ENCODE peak calls at places on chromosomes 12 and 14, in five cellular contexts. W is fibroblast of mammary gland, T is cardiac fibroblast, S is upper lobe of left lung, O is psoas muscle. C is an unnamed sample.

GRCh38 chr12:57460457-57461325 is 1.1 kb downstream of the GLI1 start:
- DNase-seq in W (no peak), T (no peak), S (no peak), O (no peak), C (no peak)

GRCh38 chr12:132530451-132530850 is 40.5 kb downstream of the FBRSL1 start:
- DNase-seq in W (no peak), T (no peak), S (no peak), O (no peak), C (no peak)

GRCh38 chr12:102643871-102644551 is 163.6 kb upstream of the IGF1 start:
- DNase-seq in W (no peak), T (no peak), S (no peak), O (no peak), C (no peak)

GRCh38 chr12:106629797-106630669 is 47.2 kb downstream of the RFX4 start:
- DNase-seq in W (peak; percentile 24), T (peak; percentile 15), S (no peak), O (no peak), C (no peak)

GRCh38 chr12:47547077-47547476 is 158.8 kb downstream of the RPAP3 start:
- DNase-seq in W (peak; percentile 66), T (peak; percentile 71), S (no peak), O (no peak), C (no peak)

GRCh38 chr14:32648434-32648833 is 290.2 kb upstream of the NPAS3 start:
- DNase-seq in W (peak; percentile 90), T (peak; percentile 67), S (no peak), O (no peak), C (no peak)

GRCh38 chr14:61347771-61348443 is 26.5 kb downstream of the PRKCH start:
- DNase-seq in W (no peak), T (no peak), S (no peak), O (no peak), C (no peak)

GRCh38 chr14:99531221-99532096 is 50.2 kb downstream of the CCNK start:
- DNase-seq in W (peak; percentile 28), T (peak; percentile 62), S (no peak), O (no peak), C (no peak)

GRCh38 chr12:26460361-26460760 is 265.0 kb downstream of the SSPN start:
- DNase-seq in W (no peak), T (no peak), S (no peak), O (no peak), C (no peak)

GRCh38 chr14:103663506-103663905 is 34.5 kb downstream of the KLC1 start:
- DNase-seq in W (no peak), T (no peak), S (no peak), O (no peak), C (no peak)

GRCh38 chr14:38931969-38932652 is 170.9 kb downstream of the SEC23A start:
- DNase-seq in W (no peak), T (no peak), S (no peak), O (no peak), C (no peak)

GRCh38 chr14:70660967-70661871 is 19.5 kb downstream of the TTC9 start:
- DNase-seq in W (no peak), T (no peak), S (no peak), O (no peak), C (no peak)

GRCh38 chr12:122875590-122876220 is 20.2 kb downstream of the VPS37B start:
- DNase-seq in W (no peak), T (no peak), S (no peak), O (no peak), C (no peak)

GRCh38 chr14:69850086-69850735 is 29.0 kb upstream of the SMOC1 start:
- DNase-seq in W (no peak), T (no peak), S (no peak), O (peak; percentile 66), C (no peak)

GRCh38 chr14:32865827-32866376 is 72.8 kb upstream of the NPAS3 start:
- DNase-seq in W (no peak), T (no peak), S (no peak), O (no peak), C (no peak)

GRCh38 chr12:50922820-50923219 is 29.5 kb upstream of the HIGD1C start:
- DNase-seq in W (peak; percentile 70), T (peak; percentile 68), S (no peak), O (no peak), C (no peak)
- H3K4me3 ChIP-seq in W (no peak overlapping the region), T (no peak overlapping the region), S (no peak overlapping the region), O (peak overlapping the region; percentile 78), C (no peak overlapping the region)

DNA sequence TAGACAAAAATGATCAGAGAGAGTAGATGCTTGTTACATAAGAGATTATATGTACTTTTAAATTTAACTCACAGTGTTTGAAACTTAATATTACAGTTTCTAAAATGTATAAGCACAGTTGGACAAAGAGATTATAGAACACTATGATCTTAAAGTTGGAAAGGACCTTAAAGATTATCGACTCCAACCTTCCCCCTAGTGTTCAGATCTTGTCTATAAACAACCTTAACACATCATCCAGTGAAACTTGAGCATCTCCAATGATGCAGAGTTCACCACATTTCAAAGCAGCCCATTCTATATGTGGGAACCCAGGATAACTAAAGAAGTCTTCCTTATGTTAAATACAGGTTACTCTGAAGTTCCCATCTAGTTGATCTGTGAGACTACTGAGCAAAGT is 480.8 kb downstream of the RMST start:
- DNase-seq in W (peak; percentile 53), T (no peak), S (no peak), O (no peak), C (no peak)
- TF ChIP-seq CTCF in W (peak; percentile 45), T (no peak), S (no peak), O (no peak), C (peak; percentile 8)

DNA sequence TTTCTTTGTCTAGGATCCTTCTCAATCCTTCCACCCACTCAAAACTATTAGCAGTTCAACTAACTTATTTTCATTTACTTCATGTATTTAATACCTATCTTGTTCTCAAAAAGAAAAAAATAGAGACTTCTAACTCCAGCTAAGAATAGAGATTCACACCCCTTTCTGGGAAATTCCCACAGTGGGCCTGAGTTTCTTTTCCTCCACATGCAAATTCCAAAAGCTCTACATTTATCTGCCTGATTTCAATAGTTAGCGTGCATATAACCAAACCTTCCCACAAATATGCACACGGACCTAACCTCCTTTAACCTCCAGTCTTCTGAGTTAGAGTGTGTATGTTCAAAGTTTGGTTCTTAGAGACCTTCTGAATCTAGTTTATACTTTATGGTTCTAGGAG is 62.5 kb downstream of the GRIN2B start:
- DNase-seq in W (no peak), T (no peak), S (no peak), O (no peak), C (no peak)
- H3K4me3 ChIP-seq in W (no peak overlapping the region), T (no peak overlapping the region), S (no peak overlapping the region), O (no peak overlapping the region), C (no peak overlapping the region)

DNA sequence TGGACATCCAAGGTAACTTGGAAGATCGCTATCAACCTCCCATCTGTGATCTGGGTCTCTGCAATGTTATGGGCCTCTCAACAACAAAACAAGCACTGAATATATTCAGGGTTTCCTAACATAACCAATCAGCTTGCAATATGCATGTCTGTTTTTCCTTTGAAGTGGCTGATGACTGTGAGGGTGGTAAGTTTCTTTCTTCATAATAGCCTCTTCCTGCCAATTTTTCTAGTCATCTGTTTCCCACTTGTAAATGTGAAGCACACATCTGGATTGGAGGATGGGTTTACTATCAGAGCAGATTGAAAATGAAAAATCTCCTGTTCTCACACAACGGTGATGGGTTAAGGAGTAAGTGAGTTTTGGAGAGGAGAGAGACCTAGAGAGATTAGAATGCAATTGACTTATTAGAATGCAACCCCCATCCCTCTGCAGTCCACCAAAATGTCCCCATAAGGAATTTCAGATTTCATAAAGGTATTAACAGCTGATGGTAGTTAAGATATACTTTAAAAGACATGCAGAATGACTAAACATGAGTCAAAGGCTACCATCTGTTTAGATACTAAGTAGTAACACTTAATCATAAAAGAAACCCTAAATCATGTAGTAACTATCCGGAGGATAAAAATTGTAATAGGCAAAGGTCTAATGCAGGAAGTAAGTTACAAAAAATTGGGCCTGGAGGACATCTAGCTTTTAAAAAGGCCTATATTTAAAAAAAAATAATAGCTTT is 58.4 kb upstream of the SAV1 start:
- DNase-seq in W (peak; percentile 98), T (peak; percentile 83), S (no peak), O (no peak), C (no peak)
- TF ChIP-seq CTCF in W (no peak), T (no peak), S (no peak), O (no peak), C (no peak)

DNA sequence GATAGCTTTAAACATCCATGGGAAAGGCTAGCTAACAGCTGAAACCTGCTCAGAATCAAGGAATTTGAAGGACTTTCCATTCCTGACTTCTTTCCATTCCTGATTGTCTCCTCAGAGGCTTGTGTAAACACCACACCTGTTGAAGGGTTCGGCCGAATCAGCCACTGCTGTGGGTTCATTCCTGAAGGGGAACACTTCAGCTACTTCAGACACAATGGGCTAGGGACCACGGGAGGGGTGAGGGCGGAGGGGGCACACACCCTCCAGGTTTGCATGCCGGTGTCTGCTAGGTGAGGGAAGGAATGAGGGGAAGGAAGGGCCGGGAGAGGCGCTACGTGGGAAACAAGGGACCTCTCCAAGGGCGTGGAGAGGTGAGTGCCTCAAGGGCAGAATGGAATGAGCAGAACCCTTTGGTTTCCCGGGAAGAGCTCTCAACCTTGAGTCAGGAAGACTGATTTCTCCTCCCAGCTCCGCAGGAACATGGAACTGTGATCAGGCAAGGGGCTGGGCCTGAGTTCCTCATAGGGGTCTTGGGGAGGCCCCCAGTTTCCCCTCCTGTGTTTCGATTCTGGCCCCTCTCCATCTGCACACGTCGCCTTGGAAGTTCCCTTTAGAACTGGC is 1.4 kb downstream of the GPRC5A start:
- DNase-seq in W (no peak), T (no peak), S (peak; percentile 78), O (no peak), C (no peak)
- H3K4me3 ChIP-seq in W (no peak overlapping the region), T (peak overlapping the region; percentile 56), S (peak overlapping the region; percentile 5), O (no peak overlapping the region), C (peak overlapping the region; percentile 70)

GRCh38 chr14:52538648-52539047 is 13.7 kb downstream of the TXNDC16 start:
- DNase-seq in W (no peak), T (no peak), S (no peak), O (no peak), C (no peak)

GRCh38 chr14:52531481-52531880 is 20.8 kb downstream of the TXNDC16 start:
- DNase-seq in W (no peak), T (no peak), S (no peak), O (no peak), C (no peak)

GRCh38 chr14:52536269-52536668 is 16.0 kb downstream of the TXNDC16 start:
- DNase-seq in W (no peak), T (no peak), S (no peak), O (no peak), C (no peak)
- TF ChIP-seq CTCF in W (no peak), T (no peak), S (no peak), O (no peak), C (no peak)

GRCh38 chr14:50668008-50668851 is at the start of gene SAV1:
- DNase-seq in W (peak; percentile 83), T (peak; percentile 83), S (peak; percentile 80), O (peak; percentile 91), C (no peak)

GRCh38 chr14:50667491-50668007 is 557 bp downstream of the SAV1 start:
- DNase-seq in W (no peak), T (no peak), S (peak; percentile 51), O (no peak), C (no peak)

GRCh38 chr14:50670196-50670875 is 2.2 kb upstream of the SAV1 start:
- DNase-seq in W (no peak), T (no peak), S (no peak), O (no peak), C (no peak)

GRCh38 chr14:50669441-50669986 is 1.4 kb upstream of the SAV1 start:
- DNase-seq in W (no peak), T (no peak), S (no peak), O (no peak), C (no peak)

GRCh38 chr14:50668852-50669194 is 717 bp upstream of the SAV1 start:
- DNase-seq in W (no peak), T (no peak), S (no peak), O (no peak), C (no peak)
- H3K4me3 ChIP-seq in W (peak overlapping the region; percentile 69), T (peak overlapping the region; percentile 79), S (no peak overlapping the region), O (peak overlapping the region; percentile 87), C (peak overlapping the region; percentile 86)

GRCh38 chr12:9326085-9326484 is 117.9 kb upstream of the PZP start:
- DNase-seq in W (no peak), T (no peak), S (no peak), O (no peak), C (no peak)
- TF ChIP-seq CTCF in W (no peak), T (no peak), S (no peak), O (no peak), C (no peak)

C was measured in retinal pigment epithelial cell.